ENCODE peak calls at places on chromosome 12, in four cellular contexts. One of them, this sample, is unnamed.
A peak's percentile ranks its signal among the peaks of the same experiment; 100 is the strongest.

GRCh38 chr12:49632986-49633702 is 9.8 kb downstream of the PRPF40B start:
- DNase-seq in pancreas: no peak
- DNase-seq in WERI-Rb-1: no peak
- DNase-seq in ascending aorta: no peak
- DNase-seq in this sample: no peak

GRCh38 chr12:13101854-13102375 is 1.6 kb downstream of the GSG1 start:
- DNase-seq in ascending aorta: no peak
- DNase-seq in WERI-Rb-1: peak; percentile 37
- DNase-seq in pancreas: no peak
- DNase-seq in this sample: no peak

GRCh38 chr12:88882662-88883061 is 302.4 kb upstream of the KITLG start:
- DNase-seq in pancreas: no peak
- DNase-seq in WERI-Rb-1: no peak
- DNase-seq in ascending aorta: no peak
- DNase-seq in this sample: no peak

GRCh38 chr12:126747530-126748149 is 1519.3 kb upstream of the TMEM132C start:
- DNase-seq in WERI-Rb-1: peak; percentile 72
- DNase-seq in ascending aorta: no peak
- DNase-seq in pancreas: peak; percentile 50
- DNase-seq in this sample: peak; percentile 66

GRCh38 chr12:13220848-13221247 is 24.3 kb downstream of the EMP1 start:
- DNase-seq in ascending aorta: no peak
- DNase-seq in pancreas: no peak
- DNase-seq in WERI-Rb-1: no peak
- DNase-seq in this sample: no peak

GRCh38 chr12:4450551-4451112 is 5.0 kb upstream of the FGF6 start:
- DNase-seq in WERI-Rb-1: no peak
- DNase-seq in ascending aorta: no peak
- DNase-seq in pancreas: no peak
- DNase-seq in this sample: peak; percentile 67

GRCh38 chr12:43151406-43152080 is 400.5 kb downstream of the ADAMTS20 start:
- DNase-seq in pancreas: no peak
- DNase-seq in WERI-Rb-1: no peak
- DNase-seq in ascending aorta: no peak
- DNase-seq in this sample: no peak

GRCh38 chr12:6724409-6724797 is 557 bp downstream of the COPS7A start:
- DNase-seq in ascending aorta: no peak
- DNase-seq in WERI-Rb-1: peak; percentile 30
- DNase-seq in pancreas: peak; percentile 26
- DNase-seq in this sample: no peak

GRCh38 chr12:128920468-128920867 is 67.2 kb downstream of the GLT1D1 start:
- DNase-seq in ascending aorta: no peak
- DNase-seq in pancreas: no peak
- DNase-seq in WERI-Rb-1: no peak
- DNase-seq in this sample: no peak

GRCh38 chr12:2795291-2796186 is 769 bp downstream of the FKBP4 start:
- DNase-seq in ascending aorta: peak; percentile 60
- DNase-seq in pancreas: peak; percentile 84
- DNase-seq in WERI-Rb-1: peak; percentile 71
- DNase-seq in this sample: peak; percentile 96

GRCh38 chr12:92602476-92602875 is 100.3 kb upstream of the PLEKHG7 start:
- DNase-seq in WERI-Rb-1: no peak
- DNase-seq in ascending aorta: no peak
- DNase-seq in pancreas: no peak
- DNase-seq in this sample: no peak

GRCh38 chr12:22631863-22632463 is 7.0 kb downstream of the ETNK1 start:
- DNase-seq in pancreas: no peak
- DNase-seq in WERI-Rb-1: no peak
- DNase-seq in ascending aorta: no peak
- DNase-seq in this sample: no peak

DNA sequence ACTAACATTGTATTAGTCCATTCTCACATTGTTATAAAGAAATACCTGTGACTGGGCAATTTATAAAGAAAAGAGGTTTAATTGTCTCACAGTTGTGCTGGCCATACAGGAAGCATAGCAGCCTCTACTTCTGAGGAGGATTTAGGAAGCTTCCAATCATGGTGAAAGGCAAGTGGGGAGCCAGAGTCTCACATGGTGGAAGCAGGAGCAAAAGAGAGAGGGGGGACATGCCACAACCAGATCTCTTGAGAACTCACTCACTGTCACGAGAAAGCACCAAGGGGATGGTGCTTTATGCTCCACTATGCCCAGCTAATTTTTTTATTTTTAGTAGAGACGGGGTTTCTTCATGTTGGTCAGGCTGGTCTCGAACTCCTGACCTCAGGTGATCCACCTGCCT is 13.3 kb downstream of the OS9 start:
- DNase-seq in WERI-Rb-1: no peak
- DNase-seq in pancreas: no peak
- DNase-seq in ascending aorta: no peak
- DNase-seq in this sample: no peak
- H3K36me3 ChIP-seq in WERI-Rb-1: peaks cover 12% of the 10 kb centered on the region
- H3K36me3 ChIP-seq in pancreas: no peaks in the 10 kb centered on the region
- H3K36me3 ChIP-seq in ascending aorta: peaks cover 39% of the 10 kb centered on the region
- H3K36me3 ChIP-seq in this sample: no peaks in the 10 kb centered on the region

GRCh38 chr12:15323530-15323929 is 1.2 kb downstream of the PTPRO start:
- DNase-seq in WERI-Rb-1: no peak
- DNase-seq in pancreas: no peak
- DNase-seq in ascending aorta: no peak
- DNase-seq in this sample: peak; percentile 52
- H3K4me3 ChIP-seq in WERI-Rb-1: peak overlapping the region; percentile 81
- H3K4me3 ChIP-seq in pancreas: no peak overlapping the region
- H3K4me3 ChIP-seq in ascending aorta: peak overlapping the region; percentile 74
- H3K4me3 ChIP-seq in this sample: no peak overlapping the region

DNA sequence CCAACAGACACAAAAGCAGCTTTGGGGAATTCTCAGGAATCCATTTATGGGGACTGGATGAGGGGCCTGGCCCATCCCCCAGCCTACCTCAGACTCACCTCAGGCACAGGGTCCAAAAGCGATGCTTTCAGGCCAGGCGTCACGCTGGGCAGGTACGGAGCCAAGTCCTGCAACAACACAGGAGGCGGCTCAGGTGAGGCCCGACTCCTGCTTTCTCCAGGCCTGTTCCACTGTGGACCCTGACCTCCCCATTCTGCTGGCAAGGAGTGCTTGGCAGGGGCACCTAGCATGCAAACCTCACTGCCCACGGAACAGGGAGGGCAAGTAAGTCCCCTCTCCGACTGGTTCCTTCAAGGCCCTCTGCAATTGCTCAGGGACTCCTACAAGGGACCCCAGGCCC is 28.6 kb upstream of the RAB35 start:
- DNase-seq in ascending aorta: no peak
- DNase-seq in pancreas: no peak
- DNase-seq in WERI-Rb-1: no peak
- DNase-seq in this sample: no peak
- H3K36me3 ChIP-seq in ascending aorta: peaks cover 96% of the 10 kb centered on the region
- H3K36me3 ChIP-seq in pancreas: peaks cover 53% of the 10 kb centered on the region
- H3K36me3 ChIP-seq in WERI-Rb-1: peaks cover 95% of the 10 kb centered on the region
- H3K36me3 ChIP-seq in this sample: peaks cover 69% of the 10 kb centered on the region

GRCh38 chr12:31477669-31478068 is 113.3 kb downstream of the DENND5B start:
- DNase-seq in pancreas: no peak
- DNase-seq in ascending aorta: no peak
- DNase-seq in WERI-Rb-1: no peak
- DNase-seq in this sample: no peak

GRCh38 chr12:31481415-31481814 is 109.5 kb downstream of the DENND5B start:
- DNase-seq in WERI-Rb-1: no peak
- DNase-seq in ascending aorta: no peak
- DNase-seq in pancreas: no peak
- DNase-seq in this sample: no peak

GRCh38 chr12:31478898-31479297 is 112.0 kb downstream of the DENND5B start:
- DNase-seq in WERI-Rb-1: no peak
- DNase-seq in pancreas: no peak
- DNase-seq in ascending aorta: no peak
- DNase-seq in this sample: no peak

GRCh38 chr12:31478425-31478824 is 112.5 kb downstream of the DENND5B start:
- DNase-seq in pancreas: no peak
- DNase-seq in WERI-Rb-1: no peak
- DNase-seq in ascending aorta: no peak
- DNase-seq in this sample: no peak

DNA sequence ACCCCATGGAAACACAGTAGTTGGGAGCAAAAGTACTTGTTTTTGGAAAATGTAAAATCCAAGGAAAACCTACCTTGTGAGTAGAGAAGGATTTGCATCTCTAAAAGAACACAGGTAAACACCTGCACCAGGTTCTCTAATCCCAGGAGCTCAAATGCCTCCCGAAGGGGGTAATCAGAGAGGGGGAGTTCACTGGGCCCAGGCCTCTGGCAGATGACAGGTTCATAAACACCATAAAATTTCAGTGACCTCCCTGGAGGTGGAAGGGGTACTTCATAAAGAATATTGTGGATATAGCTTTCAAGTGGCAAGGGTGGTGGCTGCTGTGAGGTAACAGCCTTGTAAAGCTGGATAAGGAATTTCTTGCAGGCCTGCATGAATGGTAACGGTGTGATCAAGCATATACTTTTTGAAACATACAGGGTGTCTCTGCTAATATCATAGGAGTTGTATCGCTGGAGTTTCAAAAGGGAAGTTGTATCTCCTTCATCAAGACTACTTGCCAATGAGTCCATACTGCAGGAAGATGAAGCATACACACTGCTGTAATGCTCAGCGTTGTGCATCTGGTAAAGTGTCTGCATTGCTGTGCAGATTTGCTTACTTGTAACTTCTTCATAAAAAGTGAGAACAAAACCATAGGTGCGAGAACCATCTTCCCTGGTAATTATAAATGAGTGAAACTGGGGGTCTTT is 111.3 kb downstream of the DENND5B start:
- DNase-seq in WERI-Rb-1: no peak
- DNase-seq in ascending aorta: no peak
- DNase-seq in pancreas: no peak
- DNase-seq in this sample: peak; percentile 14
- H3K4me3 ChIP-seq in WERI-Rb-1: no peak overlapping the region
- H3K4me3 ChIP-seq in ascending aorta: no peak overlapping the region
- H3K4me3 ChIP-seq in pancreas: no peak overlapping the region
- H3K4me3 ChIP-seq in this sample: no peak overlapping the region

GRCh38 chr12:14435627-14436026 is 70.1 kb downstream of the ATF7IP start:
- DNase-seq in pancreas: no peak
- DNase-seq in WERI-Rb-1: no peak
- DNase-seq in ascending aorta: no peak
- DNase-seq in this sample: no peak

GRCh38 chr12:14424545-14424944 is 59.1 kb downstream of the ATF7IP start:
- DNase-seq in pancreas: no peak
- DNase-seq in ascending aorta: no peak
- DNase-seq in WERI-Rb-1: no peak
- DNase-seq in this sample: no peak

GRCh38 chr12:14431990-14432389 is 66.5 kb downstream of the ATF7IP start:
- DNase-seq in ascending aorta: no peak
- DNase-seq in pancreas: no peak
- DNase-seq in WERI-Rb-1: no peak
- DNase-seq in this sample: no peak

GRCh38 chr12:14426792-14427191 is 61.3 kb downstream of the ATF7IP start:
- DNase-seq in WERI-Rb-1: no peak
- DNase-seq in pancreas: no peak
- DNase-seq in ascending aorta: no peak
- DNase-seq in this sample: no peak

GRCh38 chr12:14430394-14430986 is 65.0 kb downstream of the ATF7IP start:
- DNase-seq in WERI-Rb-1: no peak
- DNase-seq in pancreas: no peak
- DNase-seq in ascending aorta: no peak
- DNase-seq in this sample: no peak
- H3K36me3 ChIP-seq in WERI-Rb-1: peaks cover 18% of the 10 kb centered on the region
- H3K36me3 ChIP-seq in pancreas: no peaks in the 10 kb centered on the region
- H3K36me3 ChIP-seq in ascending aorta: peaks cover 6% of the 10 kb centered on the region
- H3K36me3 ChIP-seq in this sample: peaks cover 6% of the 10 kb centered on the region

This sample was measured in H7.